ENCODE peak calls at places on chromosomes 7 and 10, in five cellular contexts. E is GM12865; J is neural progenitor cell; R is upper lobe of right lung; U is CD4-positive, alpha-beta T cell. Q is an unnamed sample.

GRCh38 chr10:15180736-15181135 is 12.2 kb upstream of the NMT2 start:
- DNase-seq in E (no peak), J (no peak), R (no peak), U (no peak), Q (no peak)

GRCh38 chr7:157158400-157158799 is 19.7 kb downstream of the UBE3C start:
- DNase-seq in E (no peak), J (peak; percentile 64), R (no peak), U (no peak), Q (no peak)

GRCh38 chr10:69458426-69459100 is 7.3 kb downstream of the TSPAN15 start:
- DNase-seq in E (no peak), J (no peak), R (peak; percentile 65), U (no peak), Q (no peak)

GRCh38 chr7:101835136-101835535 is 17.7 kb downstream of the CUX1 start:
- DNase-seq in E (no peak), J (no peak), R (peak; percentile 13), U (no peak), Q (no peak)

GRCh38 chr7:24971333-24972165 is 8.4 kb downstream of the OSBPL3 start:
- DNase-seq in E (peak; percentile 23), J (no peak), R (no peak), U (no peak), Q (no peak)

GRCh38 chr10:13990392-13990805 is 340.3 kb downstream of the FRMD4A start:
- DNase-seq in E (no peak), J (peak; percentile 21), R (no peak), U (no peak), Q (no peak)

GRCh38 chr7:6159524-6160011 is 112.9 kb downstream of the CYTH3 start:
- DNase-seq in E (no peak), J (no peak), R (peak; percentile 58), U (no peak), Q (no peak)

GRCh38 chr10:86603256-86603655 is 51.1 kb upstream of the OPN4 start:
- DNase-seq in E (no peak), J (no peak), R (no peak), U (no peak), Q (no peak)

GRCh38 chr10:132939957-132940790 is 2.2 kb downstream of the CFAP46 start:
- DNase-seq in E (peak; percentile 50), J (peak; percentile 73), R (peak; percentile 78), U (no peak), Q (peak; percentile 74)

GRCh38 chr10:91617073-91617580 is 15.7 kb downstream of the PPP1R3C start:
- DNase-seq in E (no peak), J (no peak), R (no peak), U (no peak), Q (no peak)

GRCh38 chr7:30921540-30921930 is 9.9 kb downstream of the AQP1 start:
- DNase-seq in E (no peak), J (no peak), R (peak; percentile 44), U (no peak), Q (no peak)

GRCh38 chr10:55169509-55169908 is 368.5 kb upstream of the PCDH15 start:
- DNase-seq in E (no peak), J (no peak), R (no peak), U (no peak), Q (no peak)

GRCh38 chr10:70648427-70648826 is 23.9 kb upstream of the ADAMTS14 start:
- DNase-seq in E (no peak), J (peak; percentile 48), R (no peak), U (no peak), Q (no peak)

GRCh38 chr7:66958708-66959350 is 36.6 kb downstream of the SBDS start:
- DNase-seq in E (no peak), J (no peak), R (no peak), U (no peak), Q (no peak)

GRCh38 chr10:103062854-103063642 is 130.0 kb downstream of the NT5C2 start:
- DNase-seq in E (no peak), J (no peak), R (no peak), U (no peak), Q (no peak)

GRCh38 chr10:110304394-110304779 is 333 bp downstream of the SMNDC1 start:
- DNase-seq in E (peak; percentile 41), J (peak; percentile 80), R (no peak), U (no peak), Q (no peak)

GRCh38 chr7:70712942-70713341 is 419.0 kb upstream of the GALNT17 start:
- DNase-seq in E (no peak), J (no peak), R (no peak), U (no peak), Q (no peak)

GRCh38 chr7:150428671-150429451 is 21.6 kb upstream of the GIMAP8 start:
- DNase-seq in E (peak; percentile 69), J (peak; percentile 44), R (peak; percentile 63), U (no peak), Q (peak; percentile 76)

GRCh38 chr10:18179901-18180300 is 39.7 kb downstream of the CACNB2 start:
- DNase-seq in E (no peak), J (no peak), R (no peak), U (no peak), Q (no peak)

GRCh38 chr10:133378251-133379096 is 588 bp upstream of the PAOX start:
- DNase-seq in E (peak; percentile 60), J (peak; percentile 82), R (peak; percentile 90), U (peak; percentile 39), Q (peak; percentile 70)

GRCh38 chr7:43513236-43513635 is 69.7 kb upstream of the STK17A start:
- DNase-seq in E (no peak), J (no peak), R (no peak), U (no peak), Q (no peak)

GRCh38 chr7:88169717-88170320 is 50.0 kb downstream of the SRI start:
- DNase-seq in E (peak; percentile 16), J (peak; percentile 5), R (no peak), U (no peak), Q (no peak)

GRCh38 chr10:63376560-63377304 is 89.0 kb downstream of the JMJD1C start:
- DNase-seq in E (peak; percentile 82), J (no peak), R (no peak), U (no peak), Q (no peak)

GRCh38 chr7:74453321-74454011 is at the start of gene GTF2IRD1:
- DNase-seq in E (peak; percentile 31), J (peak; percentile 91), R (peak; percentile 85), U (peak; percentile 40), Q (peak; percentile 64)

GRCh38 chr10:70555371-70555770 is 47.2 kb downstream of the PRF1 start:
- DNase-seq in E (no peak), J (no peak), R (peak; percentile 41), U (no peak), Q (no peak)

GRCh38 chr10:132849546-132850031 is 63.6 kb upstream of the NKX6-2 start:
- DNase-seq in E (no peak), J (no peak), R (peak; percentile 54), U (no peak), Q (no peak)

GRCh38 chr10:50417906-50418697 is 166.8 kb upstream of the ASAH2 start:
- DNase-seq in E (peak; percentile 93), J (peak; percentile 79), R (peak; percentile 88), U (no peak), Q (peak; percentile 62)
- TF ChIP-seq CTCF in E (no peak), J (peak; percentile 10), R (peak; percentile 9), U (no peak), Q (no peak)

GRCh38 chr10:11512596-11512995 is 98.9 kb downstream of the USP6NL start:
- DNase-seq in E (no peak), J (no peak), R (no peak), U (no peak), Q (no peak)

GRCh38 chr10:11516419-11516721 is 95.1 kb downstream of the USP6NL start:
- DNase-seq in E (peak; percentile 80), J (no peak), R (no peak), U (no peak), Q (peak; percentile 9)

GRCh38 chr10:11515596-11516418 is 95.6 kb downstream of the USP6NL start:
- DNase-seq in E (peak; percentile 82), J (peak; percentile 60), R (no peak), U (peak; percentile 11), Q (peak; percentile 71)

GRCh38 chr10:11511325-11511724 is 100.1 kb downstream of the USP6NL start:
- DNase-seq in E (no peak), J (no peak), R (no peak), U (no peak), Q (no peak)

DNA sequence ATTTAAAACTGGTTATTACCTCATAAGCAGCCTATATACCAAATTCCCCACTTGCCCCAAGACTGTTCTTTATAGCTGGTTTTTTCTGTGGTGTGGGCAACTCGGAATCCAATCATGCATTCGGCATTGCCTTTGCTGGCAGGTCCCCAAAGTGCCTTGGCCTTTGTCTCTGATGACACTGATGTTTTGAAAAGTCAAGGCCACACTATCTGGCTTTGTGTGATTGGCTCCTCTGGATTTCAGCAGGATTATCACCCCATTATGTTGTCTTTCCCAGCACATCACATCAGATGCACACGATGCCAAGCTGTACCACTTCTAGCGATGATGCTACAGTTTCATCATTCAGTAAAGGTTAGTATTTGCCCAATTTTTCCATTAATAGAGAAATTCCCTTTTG is 97.7 kb downstream of the USP6NL start:
- DNase-seq in E (no peak), J (no peak), R (no peak), U (no peak), Q (no peak)
- TF ChIP-seq CTCF in E (no peak), J (no peak), R (no peak), U (no peak), Q (no peak)

GRCh38 chr10:43685744-43686143 is 37.1 kb upstream of the ZNF32 start:
- DNase-seq in E (no peak), J (no peak), R (no peak), U (no peak), Q (no peak)

GRCh38 chr10:43687373-43687772 is 38.7 kb upstream of the ZNF32 start:
- DNase-seq in E (no peak), J (no peak), R (no peak), U (no peak), Q (no peak)

GRCh38 chr10:43688348-43688892 is 39.7 kb upstream of the ZNF32 start:
- DNase-seq in E (no peak), J (no peak), R (no peak), U (no peak), Q (no peak)

GRCh38 chr10:43684198-43684559 is 35.5 kb upstream of the ZNF32 start:
- DNase-seq in E (no peak), J (no peak), R (no peak), U (no peak), Q (no peak)

DNA sequence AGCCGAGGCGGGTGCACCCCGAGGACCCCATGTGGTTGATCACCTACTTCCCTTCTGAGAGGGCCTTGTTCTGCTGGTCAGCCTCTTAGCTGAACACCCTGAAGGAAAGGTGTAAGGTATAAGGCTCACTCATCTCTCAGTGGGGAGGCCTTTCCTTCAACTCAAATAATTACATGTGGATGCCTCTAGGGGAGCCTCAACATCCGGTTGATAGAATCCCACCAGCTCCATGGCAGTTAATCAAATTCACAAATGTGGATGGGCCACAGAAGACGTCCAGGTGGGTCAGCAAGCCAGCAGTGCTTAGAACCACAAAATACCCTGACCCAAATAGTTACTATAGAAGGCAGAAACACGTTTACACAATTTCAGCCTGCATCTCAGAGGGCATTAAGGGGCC is 37.7 kb upstream of the ZNF32 start:
- DNase-seq in E (no peak), J (no peak), R (no peak), U (no peak), Q (no peak)
- TF ChIP-seq CTCF in E (no peak), J (peak; percentile 19), R (no peak), U (no peak), Q (no peak)

DNA sequence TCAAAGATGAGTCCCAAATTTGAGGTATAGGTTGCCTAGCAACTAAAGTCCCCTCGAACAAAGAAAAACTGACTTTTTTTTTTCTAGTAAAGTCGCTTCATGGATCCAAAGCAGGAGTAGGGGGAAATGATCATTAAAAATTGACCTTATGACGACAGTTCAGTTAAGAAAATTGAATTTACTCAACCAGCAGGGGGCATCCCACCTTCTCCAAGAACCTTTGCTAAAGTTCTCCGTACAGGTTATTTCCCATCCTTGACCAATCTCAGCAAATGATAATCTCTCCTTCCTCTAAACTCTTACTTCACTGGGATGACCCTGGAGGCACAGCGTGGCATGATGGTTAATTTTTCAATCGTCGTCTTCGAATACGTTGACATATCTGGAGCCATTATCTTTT is 228.3 kb downstream of the CALN1 start:
- DNase-seq in E (peak; percentile 41), J (peak; percentile 56), R (no peak), U (no peak), Q (no peak)
- TF ChIP-seq CTCF in E (peak; percentile 22), J (peak; percentile 63), R (peak; percentile 28), U (no peak), Q (peak; percentile 37)